ENCODE peak calls at places on chromosomes 11 and 22, in six cellular contexts. I is HCT116, L is IMR-90, F is tibial nerve, C is adrenal gland, W is heart left ventricle. O is an unnamed sample.

GRCh38 chr11:19879309-19880087 is 166.9 kb downstream of the NAV2 start:
- DNase-seq in I (no peak), L (no peak), F (no peak), C (no peak), W (peak), O (no peak)

GRCh38 chr11:16891170-16891569 is 123.0 kb downstream of the PLEKHA7 start:
- DNase-seq in I (no peak), L (peak), F (no peak), C (no peak), W (no peak), O (no peak)

GRCh38 chr11:61120865-61121831 is 18.9 kb downstream of the CD5 start:
- DNase-seq in I (no peak), L (peak), F (no peak), C (peak), W (peak), O (no peak)

GRCh38 chr11:2207212-2207611 is 35.6 kb upstream of the TH start:
- DNase-seq in I (no peak), L (no peak), F (peak), C (no peak), W (no peak), O (no peak)

GRCh38 chr11:83219095-83219494 is 25.6 kb downstream of the ANKRD42 start:
- DNase-seq in I (no peak), L (no peak), F (no peak), C (no peak), W (no peak), O (no peak)

GRCh38 chr11:120629407-120629806 is 117.9 kb downstream of the GRIK4 start:
- DNase-seq in I (no peak), L (no peak), F (no peak), C (no peak), W (no peak), O (no peak)

GRCh38 chr11:74055938-74056337 is 47.1 kb upstream of the UCP3 start:
- DNase-seq in I (peak), L (peak), F (no peak), C (no peak), W (no peak), O (no peak)

GRCh38 chr11:110867951-110868350 is 155.7 kb upstream of the ARHGAP20 start:
- DNase-seq in I (no peak), L (no peak), F (no peak), C (no peak), W (no peak), O (no peak)

GRCh38 chr11:120019191-120019590 is 118.7 kb downstream of the TRIM29 start:
- DNase-seq in I (no peak), L (no peak), F (no peak), C (no peak), W (no peak), O (no peak)

GRCh38 chr22:48805516-48805915 is 1022.2 kb downstream of the BRD1 start:
- DNase-seq in I (no peak), L (no peak), F (no peak), C (no peak), W (no peak), O (no peak)

GRCh38 chr22:43511276-43511910 is 99.6 kb downstream of the MPPED1 start:
- DNase-seq in I (no peak), L (no peak), F (no peak), C (no peak), W (no peak), O (no peak)

GRCh38 chr11:134741453-134742227 is 329.6 kb upstream of the B3GAT1 start:
- DNase-seq in I (no peak), L (peak), F (no peak), C (peak), W (no peak), O (no peak)

GRCh38 chr11:134245434-134245833 is 7.7 kb downstream of the THYN1 start:
- DNase-seq in I (no peak), L (no peak), F (no peak), C (no peak), W (no peak), O (no peak)

GRCh38 chr11:19441752-19442553 is 201.2 kb upstream of the E2F8 start:
- DNase-seq in I (peak), L (peak), F (no peak), C (peak), W (peak), O (peak)

GRCh38 chr11:119832536-119832935 is 103.5 kb upstream of the NECTIN1 start:
- DNase-seq in I (no peak), L (peak), F (no peak), C (peak), W (no peak), O (no peak)

GRCh38 chr11:109306322-109306721 is 115.7 kb upstream of the C11orf87 start:
- DNase-seq in I (no peak), L (peak), F (no peak), C (no peak), W (no peak), O (no peak)

GRCh38 chr22:21626073-21626734 is 3.6 kb downstream of the YDJC start:
- DNase-seq in I (no peak), L (no peak), F (no peak), C (no peak), W (no peak), O (no peak)

GRCh38 chr22:21624880-21625791 is 4.7 kb downstream of the YDJC start:
- DNase-seq in I (no peak), L (no peak), F (no peak), C (no peak), W (no peak), O (no peak)

GRCh38 chr22:21623402-21623970 is 6.3 kb downstream of the YDJC start:
- DNase-seq in I (no peak), L (no peak), F (no peak), C (no peak), W (no peak), O (no peak)

GRCh38 chr22:21622624-21623401 is 7.0 kb downstream of the YDJC start:
- DNase-seq in I (no peak), L (no peak), F (no peak), C (no peak), W (no peak), O (no peak)

GRCh38 chr22:21624120-21624879 is 5.5 kb downstream of the YDJC start:
- DNase-seq in I (no peak), L (peak), F (no peak), C (no peak), W (peak), O (peak)
- TF ChIP-seq POLR2A in I (no peak), L (no peak), F (no peak), C (no peak), W (no peak), O (no peak)

GRCh38 chr22:41092847-41093371 is 517 bp downstream of the EP300 start:
- DNase-seq in I (no peak), L (peak), F (no peak), C (peak), W (no peak), O (peak)

GRCh38 chr22:41094036-41094435 is 1.6 kb downstream of the EP300 start:
- DNase-seq in I (no peak), L (peak), F (no peak), C (no peak), W (no peak), O (peak)

GRCh38 chr22:41096391-41096790 is 4.0 kb downstream of the EP300 start:
- DNase-seq in I (no peak), L (no peak), F (no peak), C (no peak), W (no peak), O (no peak)

GRCh38 chr22:41091139-41092022 is 1.0 kb upstream of the EP300 start:
- DNase-seq in I (peak), L (peak), F (peak), C (peak), W (peak), O (peak)

DNA sequence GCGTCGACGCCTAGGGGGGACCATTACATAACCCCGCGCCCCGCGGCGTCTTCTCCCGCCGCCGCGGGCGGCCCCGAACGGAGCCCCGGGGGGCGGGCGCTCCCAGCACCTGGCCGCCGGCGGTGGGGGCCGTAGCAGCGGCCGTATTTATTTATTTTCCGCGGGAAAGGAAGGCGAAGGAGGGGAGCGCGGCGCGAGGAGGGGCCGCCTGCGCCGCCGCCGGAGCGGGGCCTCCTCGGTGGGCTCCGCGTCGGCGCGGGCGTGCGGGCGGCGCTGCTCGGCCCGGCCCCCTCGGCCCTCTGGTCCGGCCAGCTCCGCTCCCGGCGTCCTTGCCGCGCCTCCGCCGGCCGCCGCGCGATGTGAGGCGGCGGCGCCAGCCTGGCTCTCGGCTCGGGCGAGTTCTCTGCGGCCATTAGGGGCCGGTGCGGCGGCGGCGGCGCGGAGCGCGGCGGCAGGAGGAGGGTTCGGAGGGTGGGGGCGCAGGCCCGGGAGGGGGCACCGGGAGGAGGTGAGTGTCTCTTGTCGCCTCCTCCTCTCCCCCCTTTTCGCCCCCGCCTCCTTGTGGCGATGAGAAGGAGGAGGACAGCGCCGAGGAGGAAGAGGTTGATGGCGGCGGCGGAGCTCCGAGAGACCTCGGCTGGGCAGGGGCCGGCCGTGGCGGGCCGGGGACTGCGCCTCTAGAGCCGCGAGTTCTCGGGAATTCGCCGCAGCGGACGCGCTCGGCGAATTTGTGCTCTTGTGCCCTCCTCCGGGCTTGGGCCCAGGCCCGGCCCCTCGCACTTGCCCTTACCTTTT is at the start of gene EP300:
- DNase-seq in I (peak), L (peak), F (peak), C (peak), W (peak), O (peak)
- TF ChIP-seq POLR2A in I (peak), L (peak), F (peak), C (peak), W (peak), O (no peak)

DNA sequence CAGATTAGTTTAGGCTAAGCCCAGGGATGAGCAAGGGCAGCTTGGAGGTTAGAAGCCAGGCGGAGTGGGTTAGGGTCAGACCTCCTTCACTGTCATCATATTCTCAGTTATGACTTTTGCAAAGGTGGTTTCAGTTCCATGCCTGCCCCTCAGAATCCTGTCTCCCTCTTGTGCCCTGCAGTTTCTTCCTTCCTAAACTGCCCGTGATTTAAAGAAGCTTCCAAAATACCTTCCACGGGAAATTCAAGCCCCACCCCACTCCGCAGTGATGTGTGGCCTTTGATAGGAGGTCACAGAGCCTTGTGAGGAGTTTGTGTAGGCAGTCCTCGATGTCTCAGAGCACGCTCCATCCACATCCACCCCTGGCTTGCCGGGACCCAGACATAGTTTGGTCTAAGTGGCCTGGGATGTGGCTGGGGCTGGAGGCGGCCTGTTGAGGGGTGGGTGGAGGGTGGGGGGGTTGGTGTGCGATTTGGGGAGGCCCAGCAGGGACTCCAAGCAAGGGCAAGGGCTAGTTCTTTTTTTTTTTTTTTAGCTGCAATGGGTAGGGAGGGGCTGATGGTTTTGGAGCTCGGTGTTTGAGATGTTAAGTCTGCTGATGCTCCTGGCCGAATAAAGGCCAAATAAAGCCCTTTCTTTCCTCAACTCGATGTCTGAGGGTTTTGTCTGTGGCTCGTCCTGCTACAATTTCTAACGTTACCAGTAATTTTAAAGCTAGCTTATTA is 1.6 kb upstream of the IFITM1 start:
- DNase-seq in I (no peak), L (no peak), F (no peak), C (no peak), W (no peak), O (no peak)
- TF ChIP-seq POLR2A in I (no peak), L (no peak), F (no peak), C (peak), W (peak), O (no peak)

DNA sequence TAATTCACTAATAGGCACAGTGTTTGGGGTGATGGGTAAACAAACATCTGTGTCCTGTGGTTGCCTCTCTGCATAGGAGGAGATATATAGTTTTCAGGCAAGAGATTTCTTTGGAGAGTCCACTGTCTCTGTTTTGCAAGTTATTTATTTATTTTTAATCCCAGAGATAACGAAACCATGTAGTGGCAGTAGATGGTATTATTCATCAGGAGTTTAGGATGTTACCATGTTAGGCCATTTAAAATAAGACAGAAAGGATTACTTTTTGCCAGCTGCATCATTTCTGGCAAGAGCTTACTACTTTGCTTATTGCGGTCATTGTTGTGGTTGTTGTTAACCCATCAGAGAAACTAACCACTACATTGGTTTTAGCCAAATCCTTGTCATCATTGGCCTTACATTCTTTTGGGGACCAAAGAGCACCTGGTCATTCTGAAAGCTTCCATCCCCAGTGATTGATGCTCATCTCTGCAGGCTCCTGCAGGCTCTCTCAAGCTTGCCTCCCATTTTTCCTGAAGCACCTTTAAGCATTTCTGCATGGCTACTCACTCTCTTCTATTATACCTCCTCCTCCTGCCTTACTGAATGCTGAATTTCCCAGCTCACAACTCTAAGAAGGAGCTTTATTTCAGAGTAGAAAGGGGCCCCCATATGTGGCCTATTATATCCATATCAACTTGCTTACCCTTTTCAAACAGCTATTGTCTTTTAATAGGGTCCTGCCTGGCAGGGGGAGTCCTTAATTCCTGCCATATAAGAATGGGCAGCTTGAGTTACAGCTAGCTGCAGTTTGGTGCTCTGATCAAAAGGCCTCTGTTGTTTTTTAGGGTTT is 84.4 kb downstream of the CSTPP1 start:
- DNase-seq in I (no peak), L (peak), F (no peak), C (no peak), W (no peak), O (no peak)
- TF ChIP-seq POLR2A in I (no peak), L (no peak), F (no peak), C (no peak), W (no peak), O (no peak)

DNA sequence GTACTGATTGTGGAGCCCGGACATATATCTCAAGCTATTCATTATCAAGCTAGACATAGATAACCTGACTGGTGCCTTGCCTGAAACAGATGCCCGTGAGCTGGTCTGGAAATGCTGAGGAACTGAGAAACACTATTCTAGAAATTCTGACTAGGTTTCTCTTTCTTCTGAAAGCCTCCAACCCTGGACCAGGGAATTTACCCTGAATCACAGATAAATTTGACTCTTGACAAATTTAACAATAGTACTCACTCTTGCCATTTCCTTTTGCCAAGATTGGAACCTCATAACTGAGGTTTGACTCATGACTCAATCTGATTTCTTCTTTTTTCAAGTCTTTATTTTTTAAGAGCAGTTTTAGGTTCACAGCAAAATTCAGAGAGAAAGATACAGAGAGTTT is 189.6 kb upstream of the SYN3 start:
- DNase-seq in I (no peak), L (no peak), F (no peak), C (no peak), W (no peak), O (no peak)
- TF ChIP-seq POLR2A in I (no peak), L (no peak), F (no peak), C (no peak), W (no peak), O (no peak)

DNA sequence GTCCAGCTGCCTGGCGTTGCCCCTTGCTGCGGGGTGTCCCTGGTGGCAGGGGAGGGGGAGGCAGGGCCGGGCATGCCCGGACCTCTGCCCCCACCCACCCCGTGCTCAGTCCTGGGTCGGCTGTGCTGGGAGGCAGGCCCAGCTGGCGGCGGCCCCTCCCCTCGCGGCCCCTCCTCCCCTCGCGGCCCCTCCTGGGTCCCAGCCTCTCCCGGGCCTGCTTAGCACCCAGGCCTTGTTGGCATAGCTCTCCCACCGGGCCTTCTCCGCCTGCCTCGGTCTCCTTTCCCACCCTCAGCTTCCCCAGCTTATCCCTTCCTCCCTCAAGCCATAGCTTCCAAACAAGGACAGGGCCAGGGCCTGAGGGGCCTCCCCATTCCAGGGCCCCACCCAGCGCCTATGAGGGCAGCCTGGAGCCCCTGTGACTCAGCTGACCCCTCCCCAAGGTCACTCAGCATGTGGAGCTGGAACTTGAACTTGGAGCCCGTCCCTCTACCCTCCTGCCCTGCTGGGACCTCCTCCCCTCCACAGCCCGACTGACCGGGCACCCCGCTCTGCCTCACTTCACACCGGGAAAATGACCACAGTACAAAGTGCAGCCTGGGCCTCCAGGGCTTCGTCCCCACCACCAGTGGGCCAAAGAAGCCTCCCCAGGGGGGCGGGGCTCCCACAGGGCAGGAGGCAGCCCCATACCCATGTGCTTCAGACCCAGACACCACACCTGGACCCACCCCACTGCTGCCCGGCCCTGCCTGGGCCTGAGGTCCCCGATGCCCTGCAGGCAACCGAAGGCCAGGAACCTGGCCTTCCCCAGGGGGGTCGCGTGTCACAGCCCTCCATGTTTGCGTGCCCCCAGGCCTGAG is 1.2 kb downstream of the EPS8L2 start:
- DNase-seq in I (no peak), L (no peak), F (no peak), C (peak), W (no peak), O (no peak)
- TF ChIP-seq POLR2A in I (no peak), L (no peak), F (no peak), C (no peak), W (no peak), O (no peak)

DNA sequence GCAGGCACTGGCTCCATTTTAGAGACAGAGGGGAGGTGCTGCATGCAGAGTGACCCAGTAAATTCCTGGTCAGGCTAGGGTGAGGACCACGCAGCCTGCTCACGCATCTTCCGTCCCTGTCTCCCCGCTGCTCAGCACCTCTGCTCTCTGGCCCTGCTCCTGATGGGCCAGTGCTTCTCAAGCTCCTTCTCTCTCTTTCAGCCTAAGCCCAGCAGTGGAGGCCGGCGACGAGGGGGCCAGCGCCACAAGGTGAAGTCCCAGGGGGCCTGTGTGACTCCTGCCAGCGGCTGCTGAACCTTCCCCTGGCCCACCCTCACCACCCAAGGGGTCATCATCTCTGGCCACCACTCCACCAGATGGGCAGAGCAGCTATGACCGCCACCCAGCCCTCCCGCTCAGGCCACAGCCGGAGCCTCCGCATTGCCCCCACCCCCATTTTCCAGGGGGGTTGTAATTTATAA is 24.7 kb downstream of the GTPBP1 start:
- DNase-seq in I (no peak), L (no peak), F (no peak), C (peak), W (no peak), O (no peak)
- TF ChIP-seq POLR2A in I (no peak), L (no peak), F (no peak), C (no peak), W (no peak), O (no peak)

GRCh38 chr11:9613118-9613829 is 39.8 kb downstream of the WEE1 start:
- DNase-seq in I (peak), L (peak), F (peak), C (peak), W (peak), O (peak)
- TF ChIP-seq POLR2A in I (no peak), L (peak), F (peak), C (peak), W (peak), O (peak)